ENCODE peak calls at places on chromosomes 5 and 9, in six cellular contexts. W is kidney, C is stomach, V is HepG2, X is Calu3, U is astrocyte. B is an unnamed sample.

GRCh38 chr5:159100928-159101646 is 1.4 kb upstream of the EBF1 start:
- DNase-seq in U (no peak), X (no peak), V (no peak), W (no peak), C (no peak), B (no peak)

GRCh38 chr5:372556-372910 is 51.0 kb downstream of the AHRR start:
- DNase-seq in V (no peak), C (peak; percentile 20), X (no peak), U (no peak), W (peak; percentile 55), B (no peak)

GRCh38 chr9:137802021-137802420 is 75.6 kb upstream of the CACNA1B start:
- DNase-seq in C (no peak), W (peak; percentile 36), U (no peak), V (no peak), X (no peak), B (no peak)

GRCh38 chr5:159041754-159042153 is 58.0 kb downstream of the EBF1 start:
- DNase-seq in V (no peak), X (no peak), W (no peak), U (peak; percentile 82), C (no peak), B (no peak)

GRCh38 chr9:115360122-115360521 is 242.2 kb upstream of the TNC start:
- DNase-seq in W (no peak), U (no peak), C (no peak), X (no peak), V (no peak), B (no peak)

GRCh38 chr9:136273244-136273865 is 27.7 kb upstream of the QSOX2 start:
- DNase-seq in V (no peak), U (no peak), C (no peak), W (no peak), X (no peak), B (no peak)

GRCh38 chr9:114888599-114888998 is 41.8 kb downstream of the TNFSF8 start:
- DNase-seq in U (no peak), X (no peak), W (no peak), C (no peak), V (no peak), B (no peak)

GRCh38 chr5:173689171-173689676 is 72.8 kb upstream of the BOD1 start:
- DNase-seq in W (no peak), C (peak; percentile 41), V (peak; percentile 90), X (peak; percentile 57), U (no peak), B (no peak)

GRCh38 chr9:114070188-114071103 is 7.7 kb downstream of the AMBP start:
- DNase-seq in V (no peak), W (no peak), C (no peak), X (no peak), U (no peak), B (peak; percentile 9)

GRCh38 chr5:56233230-56233629 is at the start of gene ANKRD55:
- DNase-seq in X (no peak), C (no peak), V (no peak), W (no peak), U (no peak), B (no peak)

GRCh38 chr9:124849801-124850200 is 3.5 kb upstream of the WDR38 start:
- DNase-seq in X (no peak), C (no peak), U (peak; percentile 78), V (peak; percentile 74), W (peak; percentile 19), B (no peak)

GRCh38 chr9:94681508-94681907 is 42.2 kb upstream of the FBP1 start:
- DNase-seq in C (peak; percentile 80), W (peak; percentile 91), X (peak; percentile 66), U (peak; percentile 65), V (peak; percentile 73), B (peak; percentile 69)

GRCh38 chr5:141001466-141001853 is 35.2 kb downstream of the PCDHAC2 start:
- DNase-seq in U (no peak), W (peak; percentile 54), X (peak; percentile 60), C (no peak), V (no peak), B (peak; percentile 19)

GRCh38 chr5:154755361-154756202 is at the start of gene LARP1:
- DNase-seq in C (peak; percentile 51), X (peak; percentile 55), W (no peak), U (no peak), V (no peak), B (no peak)

GRCh38 chr9:15231788-15232635 is 75.0 kb downstream of the TTC39B start:
- DNase-seq in U (peak; percentile 14), X (no peak), W (no peak), C (no peak), V (peak; percentile 22), B (no peak)

GRCh38 chr9:20683351-20684034 is 566 bp upstream of the FOCAD start:
- DNase-seq in U (peak; percentile 72), W (no peak), C (peak; percentile 31), X (no peak), V (peak; percentile 25), B (peak; percentile 74)

GRCh38 chr5:15772131-15772530 is 272.2 kb downstream of the FBXL7 start:
- DNase-seq in U (no peak), X (no peak), C (no peak), V (no peak), W (no peak), B (no peak)

GRCh38 chr5:119302916-119303897 is 52.6 kb upstream of the TNFAIP8 start:
- DNase-seq in C (no peak), X (peak; percentile 79), U (peak; percentile 99), V (peak; percentile 97), W (no peak), B (no peak)

GRCh38 chr5:127909821-127910220 is 173.7 kb upstream of the SLC12A2 start:
- DNase-seq in U (no peak), V (no peak), W (no peak), C (no peak), X (no peak), B (no peak)

GRCh38 chr9:116162241-116162781 is 8.7 kb downstream of the PAPPA start:
- DNase-seq in C (no peak), X (no peak), V (peak; percentile 1), U (no peak), W (no peak), B (no peak)

DNA sequence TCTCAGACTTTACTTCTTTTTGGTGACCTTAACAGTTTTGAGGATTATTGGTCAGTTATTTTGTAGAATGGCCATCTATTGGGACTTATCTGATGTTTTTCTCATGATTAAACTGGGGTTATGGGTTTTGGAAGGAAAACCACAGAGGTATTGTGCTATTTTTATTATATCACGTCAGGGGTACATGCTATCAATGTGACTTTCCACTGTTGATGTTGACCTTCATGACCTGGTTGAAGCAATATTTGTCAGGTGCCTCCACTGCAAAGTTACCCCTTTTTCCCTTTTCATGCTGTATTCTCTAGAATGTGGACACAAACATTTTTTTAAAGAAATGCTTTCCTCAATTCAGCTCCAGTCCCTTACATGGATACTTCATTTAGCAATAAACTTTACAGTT is 152.8 kb upstream of the TSLP start:
- DNase-seq in V (no peak), X (no peak), U (no peak), W (no peak), C (no peak), B (no peak)
- TF ChIP-seq CTCF in V (no peak), X (no peak), U (no peak), W (no peak), C (no peak), B (no peak)

DNA sequence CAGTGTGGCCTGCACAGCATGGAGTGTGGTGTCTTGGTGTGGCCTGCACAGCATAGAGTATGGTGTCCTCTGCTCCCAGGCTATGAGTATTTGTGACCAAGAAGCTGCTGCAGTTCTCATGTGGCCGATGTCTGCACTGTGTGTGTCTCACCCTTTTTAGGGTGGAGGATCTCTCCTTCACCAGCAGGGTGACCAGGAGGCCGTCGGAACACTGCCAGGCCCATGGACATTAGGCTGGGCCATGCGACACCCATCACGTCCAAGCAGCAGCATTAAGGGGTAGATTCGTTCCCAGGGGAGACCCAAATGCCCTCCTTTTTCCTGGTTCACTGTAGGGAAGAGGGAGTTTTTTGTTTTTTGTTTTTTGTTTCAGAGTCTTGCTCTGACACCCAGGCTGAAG is 115.3 kb upstream of the SPIN1 start:
- DNase-seq in X (no peak), V (no peak), U (no peak), W (no peak), C (no peak), B (no peak)
- TF ChIP-seq CTCF in X (no peak), V (no peak), U (no peak), W (no peak), C (no peak), B (no peak)

DNA sequence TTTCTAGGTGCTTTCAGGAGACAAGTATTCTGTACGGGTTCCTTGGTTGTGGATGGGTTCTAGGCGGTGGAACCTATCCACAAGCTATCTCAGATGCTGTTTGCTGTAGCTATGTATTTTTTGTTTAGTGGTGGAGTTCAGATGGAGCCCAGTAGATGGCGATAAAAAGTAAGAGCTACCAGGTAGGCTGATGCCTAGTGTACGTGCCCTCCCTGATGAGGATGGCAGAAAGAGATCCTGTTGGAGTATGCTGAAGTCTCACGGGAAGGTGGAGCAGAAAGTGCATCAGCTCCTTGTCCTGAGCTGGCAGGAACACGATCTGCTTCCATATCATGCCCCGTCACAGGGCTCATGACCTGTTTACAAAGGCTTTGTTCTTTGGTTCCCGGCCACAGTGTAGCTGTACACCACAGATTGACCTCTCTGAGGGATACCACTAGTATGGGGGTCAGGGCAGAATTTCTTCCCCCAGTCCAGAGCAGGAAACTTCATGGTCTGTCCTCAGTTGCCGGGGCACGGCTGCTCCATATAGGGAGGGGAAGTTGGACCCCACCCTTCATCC is 12.6 kb upstream of the UGT3A2 start:
- DNase-seq in X (peak; percentile 53), U (peak; percentile 23), W (no peak), C (no peak), V (peak; percentile 55), B (no peak)
- TF ChIP-seq CTCF in X (peak; percentile 66), U (peak; percentile 65), W (peak; percentile 54), C (peak; percentile 34), V (peak; percentile 85), B (peak; percentile 11)

GRCh38 chr9:6194934-6195333 is 20.7 kb upstream of the IL33 start:
- DNase-seq in X (no peak), U (no peak), C (no peak), W (no peak), V (peak; percentile 3), B (no peak)
- TF ChIP-seq CTCF in X (no peak), U (peak; percentile 13), C (no peak), W (no peak), V (no peak), B (no peak)

DNA sequence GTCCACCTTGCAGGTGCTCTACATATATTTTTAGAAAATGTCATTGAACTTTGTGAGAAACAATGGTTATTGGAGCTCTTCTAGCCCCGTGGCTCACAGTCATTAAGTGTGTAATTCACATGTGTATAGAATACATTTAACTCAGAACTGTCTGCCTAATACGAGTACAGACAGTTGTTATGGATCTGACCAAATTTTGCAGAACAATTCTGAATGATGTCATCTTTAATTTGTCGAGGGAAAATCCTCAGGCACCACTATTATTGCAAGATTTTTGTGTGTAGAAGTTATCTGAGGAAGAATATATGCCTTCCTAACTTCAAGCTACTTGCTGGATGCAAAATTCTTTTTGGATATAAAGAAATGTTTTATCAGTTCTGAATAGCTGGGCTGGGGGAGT is 216.9 kb downstream of the CD180 start:
- DNase-seq in W (no peak), X (no peak), C (no peak), V (no peak), U (no peak), B (no peak)
- TF ChIP-seq CTCF in W (no peak), X (no peak), C (no peak), V (no peak), U (no peak), B (no peak)